ENCODE peak calls at places on chromosomes 3 and 15, in four cellular contexts. One of them, this sample, is unnamed.

GRCh38 chr3:131231710-131232348 is 149.7 kb upstream of the NUDT16 start:
- DNase-seq in stimulated activated CD4-positive, alpha-beta T cell treated with anti-CD3 and anti-CD28 coated beads, Interleukin-2, amount 100 ng/mL, for 48 hours: no peak
- DNase-seq in NCI-H69: peak
- DNase-seq in activated gamma-delta T cell treated with anti-CD3 and anti-CD28 coated beads, Interleukin-2, amount 50 U/mL, for 16 hours: no peak
- DNase-seq in this sample: no peak

GRCh38 chr15:89486726-89487050 is 9.7 kb downstream of the RHCG start:
- DNase-seq in stimulated activated CD4-positive, alpha-beta T cell treated with anti-CD3 and anti-CD28 coated beads, Interleukin-2, amount 100 ng/mL, for 48 hours: no peak
- DNase-seq in NCI-H69: peak
- DNase-seq in activated gamma-delta T cell treated with anti-CD3 and anti-CD28 coated beads, Interleukin-2, amount 50 U/mL, for 16 hours: peak
- DNase-seq in this sample: no peak

GRCh38 chr3:184545769-184546168 is 15.8 kb upstream of the EPHB3 start:
- DNase-seq in stimulated activated CD4-positive, alpha-beta T cell treated with anti-CD3 and anti-CD28 coated beads, Interleukin-2, amount 100 ng/mL, for 48 hours: no peak
- DNase-seq in NCI-H69: no peak
- DNase-seq in activated gamma-delta T cell treated with anti-CD3 and anti-CD28 coated beads, Interleukin-2, amount 50 U/mL, for 16 hours: no peak
- DNase-seq in this sample: no peak

GRCh38 chr15:99042909-99043308 is 35.3 kb upstream of the PGPEP1L start:
- DNase-seq in stimulated activated CD4-positive, alpha-beta T cell treated with anti-CD3 and anti-CD28 coated beads, Interleukin-2, amount 100 ng/mL, for 48 hours: no peak
- DNase-seq in NCI-H69: no peak
- DNase-seq in activated gamma-delta T cell treated with anti-CD3 and anti-CD28 coated beads, Interleukin-2, amount 50 U/mL, for 16 hours: no peak
- DNase-seq in this sample: no peak

GRCh38 chr3:123416173-123416572 is 32.7 kb downstream of the ADCY5 start:
- DNase-seq in stimulated activated CD4-positive, alpha-beta T cell treated with anti-CD3 and anti-CD28 coated beads, Interleukin-2, amount 100 ng/mL, for 48 hours: no peak
- DNase-seq in NCI-H69: no peak
- DNase-seq in activated gamma-delta T cell treated with anti-CD3 and anti-CD28 coated beads, Interleukin-2, amount 50 U/mL, for 16 hours: no peak
- DNase-seq in this sample: no peak

GRCh38 chr3:188046561-188047213 is 107.3 kb upstream of the LPP start:
- DNase-seq in stimulated activated CD4-positive, alpha-beta T cell treated with anti-CD3 and anti-CD28 coated beads, Interleukin-2, amount 100 ng/mL, for 48 hours: no peak
- DNase-seq in NCI-H69: no peak
- DNase-seq in activated gamma-delta T cell treated with anti-CD3 and anti-CD28 coated beads, Interleukin-2, amount 50 U/mL, for 16 hours: no peak
- DNase-seq in this sample: no peak

GRCh38 chr3:119812491-119813058 is 30.7 kb downstream of the NR1I2 start:
- DNase-seq in stimulated activated CD4-positive, alpha-beta T cell treated with anti-CD3 and anti-CD28 coated beads, Interleukin-2, amount 100 ng/mL, for 48 hours: no peak
- DNase-seq in NCI-H69: no peak
- DNase-seq in activated gamma-delta T cell treated with anti-CD3 and anti-CD28 coated beads, Interleukin-2, amount 50 U/mL, for 16 hours: no peak
- DNase-seq in this sample: no peak

GRCh38 chr3:47836986-47837385 is 34.0 kb downstream of the DHX30 start:
- DNase-seq in stimulated activated CD4-positive, alpha-beta T cell treated with anti-CD3 and anti-CD28 coated beads, Interleukin-2, amount 100 ng/mL, for 48 hours: no peak
- DNase-seq in NCI-H69: no peak
- DNase-seq in activated gamma-delta T cell treated with anti-CD3 and anti-CD28 coated beads, Interleukin-2, amount 50 U/mL, for 16 hours: no peak
- DNase-seq in this sample: no peak

GRCh38 chr3:99953596-99953995 is 135.9 kb downstream of the CMSS1 start:
- DNase-seq in stimulated activated CD4-positive, alpha-beta T cell treated with anti-CD3 and anti-CD28 coated beads, Interleukin-2, amount 100 ng/mL, for 48 hours: no peak
- DNase-seq in NCI-H69: no peak
- DNase-seq in activated gamma-delta T cell treated with anti-CD3 and anti-CD28 coated beads, Interleukin-2, amount 50 U/mL, for 16 hours: no peak
- DNase-seq in this sample: no peak

GRCh38 chr15:66879968-66880367 is 177.9 kb downstream of the SMAD6 start:
- DNase-seq in stimulated activated CD4-positive, alpha-beta T cell treated with anti-CD3 and anti-CD28 coated beads, Interleukin-2, amount 100 ng/mL, for 48 hours: no peak
- DNase-seq in NCI-H69: no peak
- DNase-seq in activated gamma-delta T cell treated with anti-CD3 and anti-CD28 coated beads, Interleukin-2, amount 50 U/mL, for 16 hours: no peak
- DNase-seq in this sample: no peak

GRCh38 chr15:90839187-90840071 is 29.0 kb upstream of the FURIN start:
- DNase-seq in stimulated activated CD4-positive, alpha-beta T cell treated with anti-CD3 and anti-CD28 coated beads, Interleukin-2, amount 100 ng/mL, for 48 hours: no peak
- DNase-seq in NCI-H69: no peak
- DNase-seq in activated gamma-delta T cell treated with anti-CD3 and anti-CD28 coated beads, Interleukin-2, amount 50 U/mL, for 16 hours: no peak
- DNase-seq in this sample: peak

GRCh38 chr3:129576514-129577345 is 29.7 kb downstream of the PLXND1 start:
- DNase-seq in stimulated activated CD4-positive, alpha-beta T cell treated with anti-CD3 and anti-CD28 coated beads, Interleukin-2, amount 100 ng/mL, for 48 hours: no peak
- DNase-seq in NCI-H69: peak
- DNase-seq in activated gamma-delta T cell treated with anti-CD3 and anti-CD28 coated beads, Interleukin-2, amount 50 U/mL, for 16 hours: peak
- DNase-seq in this sample: no peak

GRCh38 chr3:113227146-113227545 is 15.8 kb downstream of the BOC start:
- DNase-seq in stimulated activated CD4-positive, alpha-beta T cell treated with anti-CD3 and anti-CD28 coated beads, Interleukin-2, amount 100 ng/mL, for 48 hours: no peak
- DNase-seq in NCI-H69: no peak
- DNase-seq in activated gamma-delta T cell treated with anti-CD3 and anti-CD28 coated beads, Interleukin-2, amount 50 U/mL, for 16 hours: no peak
- DNase-seq in this sample: no peak

GRCh38 chr3:114519415-114519814 is 225.6 kb downstream of the TIGIT start:
- DNase-seq in stimulated activated CD4-positive, alpha-beta T cell treated with anti-CD3 and anti-CD28 coated beads, Interleukin-2, amount 100 ng/mL, for 48 hours: no peak
- DNase-seq in NCI-H69: peak
- DNase-seq in activated gamma-delta T cell treated with anti-CD3 and anti-CD28 coated beads, Interleukin-2, amount 50 U/mL, for 16 hours: no peak
- DNase-seq in this sample: peak

GRCh38 chr3:195133462-195133861 is 137.5 kb downstream of the XXYLT1 start:
- DNase-seq in stimulated activated CD4-positive, alpha-beta T cell treated with anti-CD3 and anti-CD28 coated beads, Interleukin-2, amount 100 ng/mL, for 48 hours: peak
- DNase-seq in NCI-H69: peak
- DNase-seq in activated gamma-delta T cell treated with anti-CD3 and anti-CD28 coated beads, Interleukin-2, amount 50 U/mL, for 16 hours: no peak
- DNase-seq in this sample: no peak

GRCh38 chr3:189355481-189356201 is 183.9 kb downstream of the TPRG1 start:
- DNase-seq in stimulated activated CD4-positive, alpha-beta T cell treated with anti-CD3 and anti-CD28 coated beads, Interleukin-2, amount 100 ng/mL, for 48 hours: no peak
- DNase-seq in NCI-H69: peak
- DNase-seq in activated gamma-delta T cell treated with anti-CD3 and anti-CD28 coated beads, Interleukin-2, amount 50 U/mL, for 16 hours: peak
- DNase-seq in this sample: no peak

GRCh38 chr15:39498642-39499041 is 82.2 kb upstream of the THBS1 start:
- DNase-seq in stimulated activated CD4-positive, alpha-beta T cell treated with anti-CD3 and anti-CD28 coated beads, Interleukin-2, amount 100 ng/mL, for 48 hours: no peak
- DNase-seq in NCI-H69: no peak
- DNase-seq in activated gamma-delta T cell treated with anti-CD3 and anti-CD28 coated beads, Interleukin-2, amount 50 U/mL, for 16 hours: no peak
- DNase-seq in this sample: no peak

GRCh38 chr15:27487846-27488245 is 516.9 kb downstream of the GABRG3 start:
- DNase-seq in stimulated activated CD4-positive, alpha-beta T cell treated with anti-CD3 and anti-CD28 coated beads, Interleukin-2, amount 100 ng/mL, for 48 hours: no peak
- DNase-seq in NCI-H69: no peak
- DNase-seq in activated gamma-delta T cell treated with anti-CD3 and anti-CD28 coated beads, Interleukin-2, amount 50 U/mL, for 16 hours: no peak
- DNase-seq in this sample: no peak

GRCh38 chr15:49898097-49898496 is 220.9 kb downstream of the ATP8B4 start:
- DNase-seq in stimulated activated CD4-positive, alpha-beta T cell treated with anti-CD3 and anti-CD28 coated beads, Interleukin-2, amount 100 ng/mL, for 48 hours: no peak
- DNase-seq in NCI-H69: no peak
- DNase-seq in activated gamma-delta T cell treated with anti-CD3 and anti-CD28 coated beads, Interleukin-2, amount 50 U/mL, for 16 hours: no peak
- DNase-seq in this sample: no peak

GRCh38 chr3:71397046-71397445 is 186.5 kb downstream of the FOXP1 start:
- DNase-seq in stimulated activated CD4-positive, alpha-beta T cell treated with anti-CD3 and anti-CD28 coated beads, Interleukin-2, amount 100 ng/mL, for 48 hours: no peak
- DNase-seq in NCI-H69: peak
- DNase-seq in activated gamma-delta T cell treated with anti-CD3 and anti-CD28 coated beads, Interleukin-2, amount 50 U/mL, for 16 hours: no peak
- DNase-seq in this sample: no peak

GRCh38 chr3:128222771-128223386 is 69.6 kb downstream of the EEFSEC start:
- DNase-seq in stimulated activated CD4-positive, alpha-beta T cell treated with anti-CD3 and anti-CD28 coated beads, Interleukin-2, amount 100 ng/mL, for 48 hours: no peak
- DNase-seq in NCI-H69: peak
- DNase-seq in activated gamma-delta T cell treated with anti-CD3 and anti-CD28 coated beads, Interleukin-2, amount 50 U/mL, for 16 hours: no peak
- DNase-seq in this sample: no peak

GRCh38 chr15:68526269-68526668 is 52.5 kb upstream of the CORO2B start:
- DNase-seq in stimulated activated CD4-positive, alpha-beta T cell treated with anti-CD3 and anti-CD28 coated beads, Interleukin-2, amount 100 ng/mL, for 48 hours: no peak
- DNase-seq in NCI-H69: no peak
- DNase-seq in activated gamma-delta T cell treated with anti-CD3 and anti-CD28 coated beads, Interleukin-2, amount 50 U/mL, for 16 hours: no peak
- DNase-seq in this sample: no peak

GRCh38 chr3:65888980-65889706 is 149.6 kb downstream of the MAGI1 start:
- DNase-seq in stimulated activated CD4-positive, alpha-beta T cell treated with anti-CD3 and anti-CD28 coated beads, Interleukin-2, amount 100 ng/mL, for 48 hours: no peak
- DNase-seq in NCI-H69: no peak
- DNase-seq in activated gamma-delta T cell treated with anti-CD3 and anti-CD28 coated beads, Interleukin-2, amount 50 U/mL, for 16 hours: no peak
- DNase-seq in this sample: no peak

GRCh38 chr3:150673966-150674365 is 29.8 kb downstream of the ERICH6 start:
- DNase-seq in stimulated activated CD4-positive, alpha-beta T cell treated with anti-CD3 and anti-CD28 coated beads, Interleukin-2, amount 100 ng/mL, for 48 hours: no peak
- DNase-seq in NCI-H69: no peak
- DNase-seq in activated gamma-delta T cell treated with anti-CD3 and anti-CD28 coated beads, Interleukin-2, amount 50 U/mL, for 16 hours: no peak
- DNase-seq in this sample: no peak

GRCh38 chr15:90557651-90558084 is 27.9 kb downstream of the CRTC3 start:
- DNase-seq in stimulated activated CD4-positive, alpha-beta T cell treated with anti-CD3 and anti-CD28 coated beads, Interleukin-2, amount 100 ng/mL, for 48 hours: no peak
- DNase-seq in NCI-H69: no peak
- DNase-seq in activated gamma-delta T cell treated with anti-CD3 and anti-CD28 coated beads, Interleukin-2, amount 50 U/mL, for 16 hours: no peak
- DNase-seq in this sample: no peak

This sample was measured in iPS DF 19.7.